ENCODE peak calls at places on chromosomes 5 and 9, in ten cellular contexts. U is stimulated activated CD4-positive, alpha-beta T cell treated with anti-CD3 and anti-CD28 coated beads, Interleukin-15, amount 100 ng/mL, for 1 hour; C is HS-27A; J is foreskin keratinocyte; K is RPMI8226; Q is G401; X is sigmoid colon; V is SK-MEL-5; E is astrocyte of the spinal cord; P is activated T-cell treated with anti-CD3 and anti-CD28 coated beads for 1 hour. M is an unnamed sample.

GRCh38 chr5:141094481-141095262 is at the start of gene PCDHB2:
- DNase-seq in U (no peak), C (no peak), J (peak; percentile 23), K (peak; percentile 32), Q (peak; percentile 78), X (no peak), V (peak; percentile 65), E (peak; percentile 1), P (no peak), M (no peak)

GRCh38 chr5:55593115-55593472 is 58.3 kb upstream of the PLPP1 start:
- DNase-seq in U (no peak), C (no peak), J (peak; percentile 86), K (no peak), Q (no peak), X (no peak), V (no peak), E (no peak), P (no peak), M (peak; percentile 62)

GRCh38 chr9:112112519-112112918 is 62.6 kb downstream of the SUSD1 start:
- DNase-seq in U (no peak), C (peak; percentile 81), J (peak; percentile 93), K (no peak), Q (no peak), X (no peak), V (peak; percentile 34), E (peak; percentile 90), P (no peak), M (peak; percentile 63)

GRCh38 chr5:127988149-127988755 is 95.3 kb upstream of the SLC12A2 start:
- DNase-seq in U (no peak), C (peak; percentile 64), J (peak; percentile 86), K (peak; percentile 26), Q (peak; percentile 33), X (no peak), V (peak; percentile 11), E (peak; percentile 93), P (no peak), M (no peak)

GRCh38 chr5:103894882-103895281 is 332.3 kb upstream of the NUDT12 start:
- DNase-seq in U (no peak), C (no peak), J (peak; percentile 7), K (no peak), Q (peak; percentile 39), X (no peak), V (no peak), E (peak; percentile 3), P (no peak), M (no peak)

GRCh38 chr5:40601198-40601868 is 78.4 kb upstream of the PTGER4 start:
- DNase-seq in U (no peak), C (no peak), J (peak; percentile 57), K (no peak), Q (no peak), X (no peak), V (no peak), E (no peak), P (no peak), M (no peak)

GRCh38 chr9:4875559-4875958 is 82.8 kb downstream of the RCL1 start:
- DNase-seq in U (no peak), C (no peak), J (no peak), K (no peak), Q (no peak), X (no peak), V (no peak), E (no peak), P (no peak), M (no peak)

GRCh38 chr5:125198270-125198974 is 452.0 kb upstream of the ZNF608 start:
- DNase-seq in U (no peak), C (no peak), J (peak; percentile 32), K (peak; percentile 56), Q (peak; percentile 96), X (peak; percentile 91), V (peak; percentile 65), E (peak; percentile 86), P (no peak), M (no peak)

GRCh38 chr5:157306092-157306491 is 40.2 kb downstream of the CYFIP2 start:
- DNase-seq in U (no peak), C (no peak), J (no peak), K (no peak), Q (no peak), X (no peak), V (no peak), E (no peak), P (no peak), M (no peak)

GRCh38 chr5:180790524-180790923 is 12.1 kb downstream of the MGAT1 start:
- DNase-seq in U (no peak), C (no peak), J (no peak), K (no peak), Q (no peak), X (no peak), V (no peak), E (no peak), P (no peak), M (no peak)

GRCh38 chr5:2701592-2701991 is 49.9 kb downstream of the IRX2 start:
- DNase-seq in U (no peak), C (no peak), J (no peak), K (no peak), Q (no peak), X (peak; percentile 52), V (no peak), E (no peak), P (no peak), M (no peak)

M was measured in MV-4-11.